ENCODE peak calls at places on chromosome 4, in five cellular contexts. X, D, A, G and S are unnamed samples.

GRCh38 chr4:177194906-177195305 is 114.8 kb upstream of the NEIL3 start:
- DNase-seq in X (no peak), D (no peak), A (no peak), G (no peak), S (no peak)

GRCh38 chr4:25862411-25863346 is at the start of gene SEL1L3:
- DNase-seq in X (peak), D (peak), A (peak), G (no peak), S (peak)

GRCh38 chr4:116925900-116926457 is 159.4 kb downstream of the TRAM1L1 start:
- DNase-seq in X (no peak), D (peak), A (no peak), G (no peak), S (peak)

GRCh38 chr4:164952551-164952950 is 24.9 kb downstream of the TRIM61 start:
- DNase-seq in X (no peak), D (no peak), A (no peak), G (no peak), S (no peak)

GRCh38 chr4:2303686-2304320 is 41.9 kb upstream of the MXD4 start:
- DNase-seq in X (no peak), D (no peak), A (peak), G (no peak), S (no peak)

GRCh38 chr4:74365761-74366160 is 816 bp downstream of the EREG start:
- DNase-seq in X (no peak), D (peak), A (no peak), G (peak), S (no peak)

GRCh38 chr4:56320293-56320692 is 67.0 kb downstream of the AASDH start:
- DNase-seq in X (no peak), D (no peak), A (no peak), G (no peak), S (no peak)

GRCh38 chr4:169263791-169264392 is 6.9 kb downstream of the SH3RF1 start:
- DNase-seq in X (no peak), D (no peak), A (no peak), G (no peak), S (no peak)

GRCh38 chr4:120733054-120733453 is 189.5 kb downstream of the PRDM5 start:
- DNase-seq in X (no peak), D (no peak), A (no peak), G (no peak), S (no peak)